ENCODE peak calls at places on chromosome 6, in seven cellular contexts. U, S, P, J, F, V and O are unnamed samples.

GRCh38 chr6:144809120-144809519 is 524.0 kb downstream of the UTRN start:
- DNase-seq in F (no peak), P (no peak), U (no peak), S (no peak), J (no peak), V (no peak), O (no peak)

GRCh38 chr6:148446681-148447080 is 104.0 kb downstream of the SASH1 start:
- DNase-seq in V (no peak), J (no peak), U (no peak), F (no peak), S (no peak), P (no peak), O (no peak)

GRCh38 chr6:134372603-134373281 is 54.8 kb upstream of the SGK1 start:
- DNase-seq in V (no peak), J (peak), S (peak), U (no peak), F (peak), P (no peak), O (no peak)

GRCh38 chr6:134077301-134077700 is 24.9 kb upstream of the SLC2A12 start:
- DNase-seq in J (no peak), P (no peak), V (no peak), U (no peak), S (no peak), F (peak), O (no peak)

GRCh38 chr6:3749390-3749978 is 2.0 kb downstream of the PXDC1 start:
- DNase-seq in S (peak), V (no peak), J (no peak), U (no peak), P (no peak), F (peak), O (no peak)

GRCh38 chr6:15522856-15523529 is 139.8 kb downstream of the DTNBP1 start:
- DNase-seq in U (no peak), S (no peak), F (no peak), V (no peak), J (no peak), P (no peak), O (no peak)

GRCh38 chr6:56787209-56787608 is 144.5 kb upstream of the DST start:
- DNase-seq in F (peak), S (no peak), U (no peak), P (no peak), J (no peak), V (no peak), O (no peak)

GRCh38 chr6:42104095-42104806 is 38.2 kb downstream of the C6orf132 start:
- DNase-seq in U (peak), F (peak), V (no peak), P (no peak), J (no peak), S (no peak), O (peak)

GRCh38 chr6:36545767-36546663 is 1.3 kb downstream of the STK38 start:
- DNase-seq in U (no peak), V (no peak), P (no peak), S (no peak), J (no peak), F (peak), O (no peak)

GRCh38 chr6:16759646-16760535 is 1.4 kb downstream of the ATXN1 start:
- DNase-seq in P (no peak), S (peak), F (peak), U (peak), J (peak), V (no peak), O (peak)

GRCh38 chr6:168210239-168211107 is 109.1 kb downstream of the DACT2 start:
- DNase-seq in U (no peak), V (no peak), J (no peak), S (no peak), P (no peak), F (no peak), O (no peak)

GRCh38 chr6:143634486-143634885 is 43.3 kb upstream of the PHACTR2 start:
- DNase-seq in F (no peak), U (no peak), P (no peak), J (no peak), S (no peak), V (no peak), O (no peak)

GRCh38 chr6:24431045-24431451 is 28.3 kb downstream of the MRS2 start:
- DNase-seq in V (no peak), S (no peak), F (peak), J (no peak), U (no peak), P (peak), O (peak)

GRCh38 chr6:19153981-19154295 is 683.2 kb upstream of the ID4 start:
- DNase-seq in J (no peak), U (no peak), P (no peak), S (no peak), V (no peak), F (no peak), O (no peak)

GRCh38 chr6:12171735-12172134 is 118.4 kb upstream of the EDN1 start:
- DNase-seq in V (no peak), P (no peak), F (no peak), J (no peak), S (no peak), U (no peak), O (no peak)

GRCh38 chr6:104326173-104327001 is 533.3 kb downstream of the HACE1 start:
- DNase-seq in V (no peak), S (no peak), P (no peak), J (no peak), U (no peak), F (peak), O (no peak)